ENCODE peak calls at places on chromosomes 1 and 21, in five cellular contexts. Y, C, B, O and V are unnamed samples.
A peak's percentile ranks its signal among the peaks of the same experiment; 100 is the strongest.

GRCh38 chr1:84620720-84621313 is 46.6 kb upstream of the CTBS start:
- DNase-seq in C (peak; percentile 41), Y (peak; percentile 74), B (no peak), O (peak; percentile 59), V (peak; percentile 9)

GRCh38 chr1:222891578-222891977 is 76.7 kb downstream of the DISP1 start:
- DNase-seq in Y (no peak), O (no peak), B (no peak), C (no peak), V (no peak)

GRCh38 chr1:246875041-246876026 is 56.4 kb downstream of the AHCTF1 start:
- DNase-seq in Y (no peak), B (peak; percentile 9), O (no peak), C (no peak), V (no peak)

GRCh38 chr1:204295666-204296065 is 64.1 kb downstream of the PLEKHA6 start:
- DNase-seq in O (no peak), B (no peak), C (peak; percentile 68), Y (no peak), V (no peak)

GRCh38 chr1:246455487-246455886 is 51.6 kb downstream of the SMYD3 start:
- DNase-seq in B (no peak), Y (no peak), C (no peak), O (no peak), V (no peak)

GRCh38 chr1:22376976-22377375 is 74.7 kb upstream of the ZBTB40 start:
- DNase-seq in Y (no peak), B (no peak), O (no peak), C (no peak), V (no peak)

GRCh38 chr1:169572184-169572583 is 14.1 kb downstream of the F5 start:
- DNase-seq in Y (no peak), B (no peak), C (peak; percentile 90), O (no peak), V (no peak)

GRCh38 chr1:17596186-17596585 is 56.7 kb downstream of the ARHGEF10L start:
- DNase-seq in B (no peak), Y (no peak), C (no peak), O (no peak), V (no peak)

GRCh38 chr1:71294178-71294577 is 213.3 kb upstream of the ZRANB2 start:
- DNase-seq in B (no peak), Y (no peak), O (no peak), C (no peak), V (no peak)

GRCh38 chr21:42097860-42098259 is 26.7 kb downstream of the UMODL1 start:
- DNase-seq in B (peak; percentile 52), C (peak; percentile 55), Y (no peak), O (peak; percentile 62), V (peak; percentile 82)

GRCh38 chr1:41696381-41696780 is 211.9 kb upstream of the EDN2 start:
- DNase-seq in O (no peak), Y (no peak), B (no peak), C (no peak), V (no peak)

GRCh38 chr21:26835027-26835713 is 10.0 kb downstream of the ADAMTS1 start:
- DNase-seq in Y (no peak), O (no peak), B (no peak), C (no peak), V (no peak)

GRCh38 chr1:210796421-210796820 is 337.5 kb downstream of the KCNH1 start:
- DNase-seq in C (no peak), O (peak; percentile 79), Y (no peak), B (no peak), V (no peak)

GRCh38 chr1:28518000-28518744 is 12.3 kb downstream of the RCC1 start:
- DNase-seq in B (no peak), Y (peak; percentile 92), O (peak; percentile 83), C (peak; percentile 76), V (peak; percentile 45)

GRCh38 chr1:178093958-178094751 is at the start of gene RASAL2:
- DNase-seq in Y (peak; percentile 73), C (peak; percentile 41), O (peak; percentile 42), B (no peak), V (peak; percentile 3)

GRCh38 chr1:159915571-159916239 is 9.6 kb downstream of the TAGLN2 start:
- DNase-seq in B (no peak), Y (no peak), O (no peak), C (no peak), V (no peak)

GRCh38 chr1:167675440-167675839 is 45.4 kb downstream of the RCSD1 start:
- DNase-seq in C (no peak), O (no peak), B (no peak), Y (no peak), V (no peak)

GRCh38 chr21:29232601-29233541 is 65.9 kb upstream of the BACH1 start:
- DNase-seq in O (no peak), C (no peak), Y (no peak), B (no peak), V (no peak)

GRCh38 chr1:43653339-43653738 is 3.4 kb downstream of the KDM4A start:
- DNase-seq in O (peak; percentile 61), B (no peak), Y (no peak), C (no peak), V (no peak)

GRCh38 chr1:154837679-154838171 is 32.4 kb downstream of the KCNN3 start:
- DNase-seq in B (no peak), Y (peak; percentile 53), C (no peak), O (no peak), V (no peak)

GRCh38 chr1:115255154-115255553 is 82.9 kb downstream of the NGF start:
- DNase-seq in C (no peak), O (no peak), B (no peak), Y (no peak), V (no peak)

GRCh38 chr21:46599251-46599572 is 5.7 kb downstream of the S100B start:
- DNase-seq in O (no peak), C (peak; percentile 94), B (no peak), Y (no peak), V (no peak)

GRCh38 chr1:10415211-10415930 is 14.9 kb upstream of the CENPS start:
- DNase-seq in Y (no peak), O (no peak), C (peak; percentile 24), B (no peak), V (no peak)

GRCh38 chr1:194830387-194830786 is 1644.0 kb upstream of the B3GALT2 start:
- DNase-seq in O (no peak), C (no peak), Y (no peak), B (no peak), V (no peak)

GRCh38 chr1:25786887-25787286 is 13.1 kb upstream of the SELENON start:
- DNase-seq in O (no peak), C (no peak), B (no peak), Y (no peak), V (no peak)

GRCh38 chr1:201850053-201850397 is 21.1 kb downstream of the IPO9 start:
- DNase-seq in B (peak; percentile 42), Y (no peak), C (no peak), O (no peak), V (no peak)

GRCh38 chr1:17201201-17202021 is 3.5 kb upstream of the PADI1 start:
- DNase-seq in Y (no peak), C (no peak), O (no peak), B (no peak), V (no peak)

GRCh38 chr1:238895911-238896310 is 490.5 kb upstream of the CHRM3 start:
- DNase-seq in O (no peak), C (no peak), Y (no peak), B (peak; percentile 68), V (no peak)

DNA sequence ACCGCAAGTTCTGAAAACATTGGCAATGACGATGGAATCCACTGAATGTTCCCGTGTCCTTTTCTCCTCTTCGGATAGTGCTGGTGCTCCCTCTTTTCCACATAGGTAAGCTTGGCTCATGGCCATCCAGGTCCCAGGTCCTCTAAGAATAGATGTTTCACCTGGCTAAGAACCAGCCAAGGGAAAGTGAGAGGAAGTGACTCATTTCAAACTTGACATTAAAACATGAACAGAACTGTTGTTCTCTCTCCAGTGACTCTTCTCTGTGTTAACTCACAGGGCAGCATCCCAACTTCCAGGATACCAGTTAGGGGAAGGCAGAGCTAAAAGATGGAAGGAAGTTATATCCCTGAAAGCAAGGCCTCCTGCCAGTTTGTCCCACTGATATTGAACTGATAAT is 493.8 kb upstream of the CHRM3 start:
- DNase-seq in C (no peak), O (no peak), Y (no peak), B (peak; percentile 59), V (no peak)
- H3K27ac ChIP-seq in C (no peak overlapping the region), O (no peak overlapping the region), Y (no peak overlapping the region), B (no peak overlapping the region), V (no peak overlapping the region)

DNA sequence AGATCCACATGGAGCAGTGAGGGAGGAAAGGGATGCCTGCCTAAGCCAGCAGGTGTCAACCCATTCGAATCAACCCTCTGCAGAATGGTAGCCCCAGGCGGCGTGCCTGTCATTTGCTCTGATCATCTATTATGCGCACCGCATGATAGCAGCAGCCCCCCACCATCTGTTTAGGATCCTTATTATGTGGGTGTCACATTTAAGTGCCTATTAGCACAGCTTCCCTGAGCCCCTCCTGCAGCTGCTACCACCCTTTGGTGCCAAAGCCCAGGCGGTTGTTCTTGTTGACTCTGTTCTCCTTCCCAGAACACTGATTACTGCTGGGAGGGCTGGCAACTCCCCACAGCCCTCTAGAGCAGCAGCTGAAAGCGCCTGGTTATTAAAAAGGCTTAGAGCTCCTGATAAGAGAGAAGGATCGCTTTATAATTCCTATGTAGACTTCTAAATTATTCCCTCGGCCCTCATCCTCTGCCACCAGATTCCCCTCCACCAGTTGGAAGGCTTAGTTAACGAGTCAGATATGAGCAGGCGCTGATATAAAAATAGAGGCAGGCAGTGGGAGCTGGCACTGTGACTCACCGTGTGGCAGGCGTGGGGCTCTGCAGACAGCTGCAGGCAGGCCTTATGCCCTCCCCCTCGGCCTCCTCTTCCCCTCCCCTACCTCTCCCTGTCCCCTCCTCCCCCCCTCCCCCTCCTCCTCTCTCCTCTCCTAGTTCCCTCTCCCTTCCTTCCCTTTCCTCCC is 23.0 kb downstream of the ACTA1 start:
- DNase-seq in O (peak; percentile 89), Y (peak; percentile 81), B (no peak), C (no peak), V (peak; percentile 56)
- TF ChIP-seq CTCF in O (no peak), Y (no peak), B (no peak), C (no peak), V (peak; percentile 23)

DNA sequence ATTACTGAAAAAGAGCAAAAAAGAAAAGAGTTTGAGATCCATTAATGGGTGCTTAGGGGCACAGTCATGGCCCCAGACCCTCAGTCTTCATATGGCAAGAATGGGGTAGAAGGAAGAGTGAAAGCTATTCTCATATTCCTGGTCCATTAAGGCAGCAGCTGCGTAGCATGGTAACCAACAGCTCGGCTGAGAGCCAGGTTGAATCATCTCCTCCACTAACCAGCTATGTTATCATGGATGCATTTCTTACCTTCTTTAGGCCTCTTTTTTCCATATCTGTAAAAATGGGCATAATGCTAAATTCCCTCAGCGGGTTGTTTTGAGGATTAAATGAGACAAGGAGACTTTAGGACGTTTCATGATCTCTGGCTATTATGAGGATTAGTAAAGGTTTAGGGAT is 15.0 kb upstream of the SARS1 start:
- DNase-seq in C (no peak), B (no peak), Y (no peak), O (peak; percentile 53), V (no peak)
- H3K27ac ChIP-seq in C (no peak overlapping the region), B (peak overlapping the region; percentile 88), Y (no peak overlapping the region), O (peak overlapping the region; percentile 40), V (no peak overlapping the region)

DNA sequence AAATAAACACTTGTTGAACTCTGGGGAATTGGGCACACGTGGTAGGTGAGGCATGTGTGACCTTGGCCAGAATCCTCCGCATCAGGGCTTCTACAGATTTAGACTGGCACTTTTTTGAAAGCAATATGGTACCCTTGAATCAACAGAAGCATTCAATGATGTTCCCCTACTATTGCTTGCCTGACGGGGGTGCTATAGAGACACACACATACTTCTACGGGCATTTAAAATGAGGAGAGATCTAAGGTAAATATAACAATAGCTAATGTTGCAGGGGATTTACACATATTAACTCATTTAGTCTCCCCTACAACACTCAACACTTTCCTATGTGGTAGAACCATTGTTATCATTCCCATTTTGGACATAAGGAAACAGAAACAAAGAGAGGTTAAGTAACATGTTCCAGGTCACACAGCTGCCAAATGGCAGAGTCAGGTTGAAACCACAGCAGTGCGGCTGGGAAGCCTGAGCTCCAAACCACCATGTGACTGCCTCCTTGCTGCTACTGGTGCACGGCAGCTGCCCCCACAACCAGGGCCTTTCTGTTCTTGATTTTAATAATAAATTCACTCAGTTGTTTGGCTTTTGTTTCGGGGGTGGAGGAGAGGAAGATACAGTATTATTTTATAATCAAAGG is 147.4 kb downstream of the ZNF281 start:
- DNase-seq in B (no peak), Y (no peak), C (no peak), O (no peak), V (no peak)
- TF ChIP-seq CTCF in B (no peak), Y (no peak), C (peak; percentile 7), O (no peak), V (no peak)